ENCODE peak calls at places on chromosome 21, in four cellular contexts. One of them, this sample, is unnamed.

GRCh38 chr21:45859762-45860357 is 121.7 kb upstream of the COL6A1 start:
- DNase-seq in activated CD4-positive, alpha-beta T cell treated with anti-CD3 and anti-CD28 coated beads, Interleukin-2, amount 50 U/mL, for 48 hours: no peak
- DNase-seq in HEK293T: no peak
- DNase-seq in NCI-H1092: no peak
- DNase-seq in this sample: no peak

GRCh38 chr21:32410916-32411315 is 1.6 kb upstream of the EVA1C start:
- DNase-seq in NCI-H1092: no peak
- DNase-seq in HEK293T: no peak
- DNase-seq in activated CD4-positive, alpha-beta T cell treated with anti-CD3 and anti-CD28 coated beads, Interleukin-2, amount 50 U/mL, for 48 hours: no peak
- DNase-seq in this sample: no peak

GRCh38 chr21:31879251-31879650 is 6.4 kb downstream of the HUNK start:
- DNase-seq in HEK293T: no peak
- DNase-seq in NCI-H1092: no peak
- DNase-seq in activated CD4-positive, alpha-beta T cell treated with anti-CD3 and anti-CD28 coated beads, Interleukin-2, amount 50 U/mL, for 48 hours: no peak
- DNase-seq in this sample: peak

GRCh38 chr21:36695283-36695634 is 3.7 kb upstream of the SIM2 start:
- DNase-seq in HEK293T: no peak
- DNase-seq in NCI-H1092: no peak
- DNase-seq in activated CD4-positive, alpha-beta T cell treated with anti-CD3 and anti-CD28 coated beads, Interleukin-2, amount 50 U/mL, for 48 hours: no peak
- DNase-seq in this sample: no peak

GRCh38 chr21:18608226-18608625 is 204.6 kb upstream of the TMPRSS15 start:
- DNase-seq in HEK293T: no peak
- DNase-seq in NCI-H1092: peak
- DNase-seq in activated CD4-positive, alpha-beta T cell treated with anti-CD3 and anti-CD28 coated beads, Interleukin-2, amount 50 U/mL, for 48 hours: no peak
- DNase-seq in this sample: no peak

GRCh38 chr21:46081022-46081861 is 16.7 kb upstream of the COL6A2 start:
- DNase-seq in HEK293T: no peak
- DNase-seq in activated CD4-positive, alpha-beta T cell treated with anti-CD3 and anti-CD28 coated beads, Interleukin-2, amount 50 U/mL, for 48 hours: no peak
- DNase-seq in NCI-H1092: no peak
- DNase-seq in this sample: peak

GRCh38 chr21:44520326-44521300 is 19.4 kb downstream of the KRTAP10-1 start:
- DNase-seq in HEK293T: no peak
- DNase-seq in NCI-H1092: no peak
- DNase-seq in activated CD4-positive, alpha-beta T cell treated with anti-CD3 and anti-CD28 coated beads, Interleukin-2, amount 50 U/mL, for 48 hours: no peak
- DNase-seq in this sample: no peak

GRCh38 chr21:45871616-45872236 is 109.8 kb upstream of the COL6A1 start:
- DNase-seq in activated CD4-positive, alpha-beta T cell treated with anti-CD3 and anti-CD28 coated beads, Interleukin-2, amount 50 U/mL, for 48 hours: no peak
- DNase-seq in HEK293T: no peak
- DNase-seq in NCI-H1092: no peak
- DNase-seq in this sample: no peak

GRCh38 chr21:46111193-46111571 is 13.3 kb downstream of the COL6A2 start:
- DNase-seq in activated CD4-positive, alpha-beta T cell treated with anti-CD3 and anti-CD28 coated beads, Interleukin-2, amount 50 U/mL, for 48 hours: no peak
- DNase-seq in HEK293T: no peak
- DNase-seq in NCI-H1092: no peak
- DNase-seq in this sample: no peak

GRCh38 chr21:18759751-18760161 is 356.2 kb upstream of the TMPRSS15 start:
- DNase-seq in HEK293T: no peak
- DNase-seq in activated CD4-positive, alpha-beta T cell treated with anti-CD3 and anti-CD28 coated beads, Interleukin-2, amount 50 U/mL, for 48 hours: no peak
- DNase-seq in NCI-H1092: no peak
- DNase-seq in this sample: no peak

GRCh38 chr21:36513430-36513829 is 33.5 kb upstream of the CLDN14 start:
- DNase-seq in NCI-H1092: no peak
- DNase-seq in activated CD4-positive, alpha-beta T cell treated with anti-CD3 and anti-CD28 coated beads, Interleukin-2, amount 50 U/mL, for 48 hours: no peak
- DNase-seq in HEK293T: no peak
- DNase-seq in this sample: no peak

GRCh38 chr21:44400791-44401385 is 47.5 kb downstream of the TRPM2 start:
- DNase-seq in NCI-H1092: no peak
- DNase-seq in activated CD4-positive, alpha-beta T cell treated with anti-CD3 and anti-CD28 coated beads, Interleukin-2, amount 50 U/mL, for 48 hours: no peak
- DNase-seq in HEK293T: no peak
- DNase-seq in this sample: no peak

GRCh38 chr21:35506352-35506751 is 457.2 kb upstream of the RUNX1 start:
- DNase-seq in NCI-H1092: no peak
- DNase-seq in HEK293T: no peak
- DNase-seq in activated CD4-positive, alpha-beta T cell treated with anti-CD3 and anti-CD28 coated beads, Interleukin-2, amount 50 U/mL, for 48 hours: no peak
- DNase-seq in this sample: no peak

GRCh38 chr21:28608646-28609045 is 384.0 kb downstream of the LTN1 start:
- DNase-seq in HEK293T: no peak
- DNase-seq in NCI-H1092: no peak
- DNase-seq in activated CD4-positive, alpha-beta T cell treated with anti-CD3 and anti-CD28 coated beads, Interleukin-2, amount 50 U/mL, for 48 hours: no peak
- DNase-seq in this sample: no peak

GRCh38 chr21:42835611-42836401 is 43.5 kb downstream of the WDR4 start:
- DNase-seq in HEK293T: no peak
- DNase-seq in NCI-H1092: no peak
- DNase-seq in activated CD4-positive, alpha-beta T cell treated with anti-CD3 and anti-CD28 coated beads, Interleukin-2, amount 50 U/mL, for 48 hours: peak
- DNase-seq in this sample: no peak

GRCh38 chr21:43797925-43798715 is 8.7 kb downstream of the RRP1 start:
- DNase-seq in activated CD4-positive, alpha-beta T cell treated with anti-CD3 and anti-CD28 coated beads, Interleukin-2, amount 50 U/mL, for 48 hours: no peak
- DNase-seq in HEK293T: no peak
- DNase-seq in NCI-H1092: no peak
- DNase-seq in this sample: no peak

GRCh38 chr21:43880111-43880985 is 15.3 kb downstream of the AGPAT3 start:
- DNase-seq in HEK293T: no peak
- DNase-seq in activated CD4-positive, alpha-beta T cell treated with anti-CD3 and anti-CD28 coated beads, Interleukin-2, amount 50 U/mL, for 48 hours: no peak
- DNase-seq in NCI-H1092: no peak
- DNase-seq in this sample: peak

GRCh38 chr21:33245289-33245918 is 15.7 kb downstream of the IFNAR2 start:
- DNase-seq in activated CD4-positive, alpha-beta T cell treated with anti-CD3 and anti-CD28 coated beads, Interleukin-2, amount 50 U/mL, for 48 hours: no peak
- DNase-seq in NCI-H1092: no peak
- DNase-seq in HEK293T: no peak
- DNase-seq in this sample: no peak

GRCh38 chr21:25334046-25334730 is 273.1 kb downstream of the MRPL39 start:
- DNase-seq in NCI-H1092: no peak
- DNase-seq in activated CD4-positive, alpha-beta T cell treated with anti-CD3 and anti-CD28 coated beads, Interleukin-2, amount 50 U/mL, for 48 hours: no peak
- DNase-seq in HEK293T: no peak
- DNase-seq in this sample: no peak

GRCh38 chr21:26391166-26391565 is 181.9 kb downstream of the CYYR1 start:
- DNase-seq in HEK293T: no peak
- DNase-seq in NCI-H1092: no peak
- DNase-seq in activated CD4-positive, alpha-beta T cell treated with anti-CD3 and anti-CD28 coated beads, Interleukin-2, amount 50 U/mL, for 48 hours: no peak
- DNase-seq in this sample: no peak

GRCh38 chr21:33286600-33287456 is 20.7 kb downstream of the IL10RB start:
- DNase-seq in NCI-H1092: peak
- DNase-seq in HEK293T: no peak
- DNase-seq in activated CD4-positive, alpha-beta T cell treated with anti-CD3 and anti-CD28 coated beads, Interleukin-2, amount 50 U/mL, for 48 hours: no peak
- DNase-seq in this sample: peak

GRCh38 chr21:44926364-44927101 is 5.8 kb upstream of the ITGB2 start:
- DNase-seq in activated CD4-positive, alpha-beta T cell treated with anti-CD3 and anti-CD28 coated beads, Interleukin-2, amount 50 U/mL, for 48 hours: peak
- DNase-seq in HEK293T: no peak
- DNase-seq in NCI-H1092: no peak
- DNase-seq in this sample: no peak

GRCh38 chr21:46000182-46000730 is 18.7 kb downstream of the COL6A1 start:
- DNase-seq in activated CD4-positive, alpha-beta T cell treated with anti-CD3 and anti-CD28 coated beads, Interleukin-2, amount 50 U/mL, for 48 hours: no peak
- DNase-seq in HEK293T: no peak
- DNase-seq in NCI-H1092: no peak
- DNase-seq in this sample: no peak

GRCh38 chr21:44653123-44653522 is 1.3 kb downstream of the KRTAP12-4 start:
- DNase-seq in activated CD4-positive, alpha-beta T cell treated with anti-CD3 and anti-CD28 coated beads, Interleukin-2, amount 50 U/mL, for 48 hours: no peak
- DNase-seq in HEK293T: no peak
- DNase-seq in NCI-H1092: no peak
- DNase-seq in this sample: no peak

GRCh38 chr21:44530221-44530902 is 9.6 kb downstream of the KRTAP10-1 start:
- DNase-seq in activated CD4-positive, alpha-beta T cell treated with anti-CD3 and anti-CD28 coated beads, Interleukin-2, amount 50 U/mL, for 48 hours: no peak
- DNase-seq in NCI-H1092: no peak
- DNase-seq in HEK293T: no peak
- DNase-seq in this sample: no peak

GRCh38 chr21:46146856-46147255 is 8.5 kb downstream of the FTCD start:
- DNase-seq in activated CD4-positive, alpha-beta T cell treated with anti-CD3 and anti-CD28 coated beads, Interleukin-2, amount 50 U/mL, for 48 hours: no peak
- DNase-seq in NCI-H1092: no peak
- DNase-seq in HEK293T: no peak
- DNase-seq in this sample: no peak

GRCh38 chr21:42105476-42105875 is 34.4 kb downstream of the UMODL1 start:
- DNase-seq in NCI-H1092: no peak
- DNase-seq in HEK293T: no peak
- DNase-seq in activated CD4-positive, alpha-beta T cell treated with anti-CD3 and anti-CD28 coated beads, Interleukin-2, amount 50 U/mL, for 48 hours: no peak
- DNase-seq in this sample: no peak

GRCh38 chr21:30257773-30258172 is 25.0 kb downstream of the KRTAP24-1 start:
- DNase-seq in NCI-H1092: no peak
- DNase-seq in activated CD4-positive, alpha-beta T cell treated with anti-CD3 and anti-CD28 coated beads, Interleukin-2, amount 50 U/mL, for 48 hours: peak
- DNase-seq in HEK293T: peak
- DNase-seq in this sample: peak

GRCh38 chr21:34797202-34797527 is 128.4 kb downstream of the CLIC6 start:
- DNase-seq in activated CD4-positive, alpha-beta T cell treated with anti-CD3 and anti-CD28 coated beads, Interleukin-2, amount 50 U/mL, for 48 hours: no peak
- DNase-seq in NCI-H1092: no peak
- DNase-seq in HEK293T: no peak
- DNase-seq in this sample: no peak

GRCh38 chr21:42188663-42189062 is 30.3 kb upstream of the ABCG1 start:
- DNase-seq in HEK293T: no peak
- DNase-seq in NCI-H1092: no peak
- DNase-seq in activated CD4-positive, alpha-beta T cell treated with anti-CD3 and anti-CD28 coated beads, Interleukin-2, amount 50 U/mL, for 48 hours: no peak
- DNase-seq in this sample: no peak

GRCh38 chr21:22342855-22343254 is 1344.6 kb downstream of the NCAM2 start:
- DNase-seq in HEK293T: no peak
- DNase-seq in activated CD4-positive, alpha-beta T cell treated with anti-CD3 and anti-CD28 coated beads, Interleukin-2, amount 50 U/mL, for 48 hours: no peak
- DNase-seq in NCI-H1092: no peak
- DNase-seq in this sample: no peak

GRCh38 chr21:42360317-42360716 is 6.0 kb downstream of the TFF1 start:
- DNase-seq in NCI-H1092: no peak
- DNase-seq in activated CD4-positive, alpha-beta T cell treated with anti-CD3 and anti-CD28 coated beads, Interleukin-2, amount 50 U/mL, for 48 hours: peak
- DNase-seq in HEK293T: no peak
- DNase-seq in this sample: no peak

GRCh38 chr21:27519357-27519756 is 552.5 kb upstream of the ADAMTS5 start:
- DNase-seq in activated CD4-positive, alpha-beta T cell treated with anti-CD3 and anti-CD28 coated beads, Interleukin-2, amount 50 U/mL, for 48 hours: no peak
- DNase-seq in HEK293T: no peak
- DNase-seq in NCI-H1092: no peak
- DNase-seq in this sample: no peak

GRCh38 chr21:29638138-29638537 is 301.7 kb downstream of the GRIK1 start:
- DNase-seq in HEK293T: no peak
- DNase-seq in NCI-H1092: no peak
- DNase-seq in activated CD4-positive, alpha-beta T cell treated with anti-CD3 and anti-CD28 coated beads, Interleukin-2, amount 50 U/mL, for 48 hours: no peak
- DNase-seq in this sample: no peak

GRCh38 chr21:45098867-45099266 is 24.5 kb downstream of the ADARB1 start:
- DNase-seq in activated CD4-positive, alpha-beta T cell treated with anti-CD3 and anti-CD28 coated beads, Interleukin-2, amount 50 U/mL, for 48 hours: no peak
- DNase-seq in HEK293T: peak
- DNase-seq in NCI-H1092: no peak
- DNase-seq in this sample: no peak

GRCh38 chr21:42189860-42190491 is 29.0 kb upstream of the ABCG1 start:
- DNase-seq in NCI-H1092: no peak
- DNase-seq in activated CD4-positive, alpha-beta T cell treated with anti-CD3 and anti-CD28 coated beads, Interleukin-2, amount 50 U/mL, for 48 hours: peak
- DNase-seq in HEK293T: no peak
- DNase-seq in this sample: no peak

GRCh38 chr21:41845310-41846032 is 33.7 kb downstream of the PRDM15 start:
- DNase-seq in HEK293T: no peak
- DNase-seq in activated CD4-positive, alpha-beta T cell treated with anti-CD3 and anti-CD28 coated beads, Interleukin-2, amount 50 U/mL, for 48 hours: no peak
- DNase-seq in NCI-H1092: no peak
- DNase-seq in this sample: no peak